ENCODE peak calls at places on chromosomes 3 and 15, in ten cellular contexts. R, Z, X, A, E, H, C, P, M and W are unnamed samples.

GRCh38 chr3:19151171-19151570 is 2.9 kb downstream of the KCNH8 start:
- DNase-seq in R (no peak), C (no peak), Z (no peak), M (no peak), E (no peak), A (no peak), X (no peak), P (no peak), H (no peak), W (no peak)

GRCh38 chr3:118990818-118991560 is 43.7 kb downstream of the IGSF11 start:
- DNase-seq in H (no peak), R (no peak), A (no peak), X (no peak), Z (no peak), P (no peak), M (no peak), C (peak), E (no peak), W (no peak)

GRCh38 chr3:136932518-136932917 is 25.3 kb upstream of the IL20RB start:
- DNase-seq in H (no peak), E (no peak), P (no peak), A (no peak), X (peak), Z (peak), R (no peak), C (no peak), M (no peak), W (no peak)

GRCh38 chr15:88454231-88454630 is 13.0 kb downstream of the MRPL46 start:
- DNase-seq in C (peak), M (no peak), Z (peak), R (no peak), H (no peak), A (no peak), X (peak), P (no peak), E (no peak), W (no peak)

GRCh38 chr15:53808058-53808703 is 48.7 kb upstream of the WDR72 start:
- DNase-seq in E (no peak), P (no peak), Z (peak), H (peak), M (no peak), A (no peak), X (no peak), R (no peak), C (no peak), W (no peak)

GRCh38 chr3:21435871-21436270 is 315.1 kb downstream of the ZNF385D start:
- DNase-seq in C (peak), R (no peak), X (peak), H (no peak), Z (peak), M (no peak), E (peak), A (no peak), P (peak), W (peak)

GRCh38 chr3:151903501-151903991 is 30.1 kb downstream of the SUCNR1 start:
- DNase-seq in R (no peak), H (no peak), M (no peak), X (peak), E (peak), A (no peak), Z (peak), C (peak), P (no peak), W (no peak)

GRCh38 chr15:34365073-34365825 is 1.7 kb downstream of the LPCAT4 start:
- DNase-seq in E (no peak), C (peak), M (no peak), H (no peak), R (no peak), P (no peak), X (no peak), Z (peak), A (no peak), W (no peak)

GRCh38 chr3:171383206-171384018 is 76.8 kb downstream of the TNIK start:
- DNase-seq in H (no peak), Z (peak), P (no peak), E (no peak), X (peak), R (peak), C (peak), A (no peak), M (peak), W (peak)

GRCh38 chr15:101258238-101259144 is 6.6 kb upstream of the CHSY1 start:
- DNase-seq in H (peak), A (no peak), M (peak), C (peak), X (peak), E (no peak), P (no peak), Z (peak), R (no peak), W (no peak)
- H3K4me3 ChIP-seq in H (no peak), A (no peak), M (no peak), C (no peak), X (no peak), E (no peak), P (no peak), Z (no peak), R (no peak), W (no peak)

GRCh38 chr15:78077053-78077859 is at the start of gene TBC1D2B:
- DNase-seq in C (peak), A (peak), R (no peak), M (peak), Z (peak), P (no peak), E (no peak), X (peak), H (peak), W (no peak)
- TF ChIP-seq CTCF in C (no peak), A (no peak), R (no peak), M (no peak), Z (no peak), P (no peak), E (no peak), X (peak), H (no peak), W (no peak)

DNA sequence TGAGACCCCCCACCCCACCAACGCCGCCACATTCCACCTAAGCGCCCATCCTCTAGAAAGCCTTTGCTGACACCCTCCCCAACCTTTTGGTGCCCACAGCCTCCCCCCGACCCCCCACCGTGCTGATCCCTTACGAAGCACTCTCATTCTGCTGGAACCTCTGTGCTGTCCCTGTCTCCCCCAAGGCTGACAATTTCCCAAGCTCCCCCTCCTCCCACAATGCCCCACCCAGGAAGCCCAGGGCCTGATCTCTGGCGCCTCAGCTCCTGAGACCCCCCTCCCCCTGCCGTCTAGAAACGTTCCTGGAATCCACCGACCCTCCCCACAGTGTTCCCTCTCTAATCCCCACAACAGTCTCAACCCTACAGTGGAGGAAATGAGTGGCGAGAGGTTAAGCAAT is 18.4 kb downstream of the MYL3 start:
- DNase-seq in M (no peak), A (no peak), R (no peak), Z (no peak), P (no peak), X (no peak), C (no peak), E (no peak), H (no peak), W (no peak)
- H3K4me3 ChIP-seq in M (peak), A (no peak), R (peak), Z (no peak), P (no peak), X (no peak), C (no peak), E (no peak), H (no peak), W (no peak)

DNA sequence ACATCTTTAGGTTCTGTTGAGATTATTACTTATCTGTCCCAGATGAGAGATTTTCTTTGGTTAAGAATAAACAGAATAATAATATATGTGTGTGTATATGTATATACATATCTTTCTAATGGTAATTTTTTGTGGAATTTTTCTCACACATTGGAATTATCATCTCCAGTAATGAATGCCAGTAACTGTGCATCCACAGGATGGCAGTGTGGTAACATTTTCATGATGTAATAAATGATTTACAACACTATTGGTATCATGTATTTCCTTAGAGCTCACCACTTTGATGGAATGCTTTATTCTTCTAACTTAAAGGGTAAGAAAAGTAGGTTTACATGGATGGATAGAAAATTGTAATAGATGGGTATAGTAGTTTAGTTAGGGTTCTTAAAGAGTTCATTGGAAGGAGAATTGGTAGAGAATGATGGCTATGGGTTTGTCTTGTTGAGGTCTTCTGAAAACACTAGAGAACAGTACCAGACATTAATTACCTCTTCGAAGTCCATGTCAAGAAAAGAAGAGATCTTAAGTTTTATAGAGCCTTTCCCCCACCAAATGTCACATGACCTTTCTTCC is 78.1 kb downstream of the STT3B start:
- DNase-seq in Z (peak), X (peak), E (no peak), R (no peak), C (peak), P (no peak), A (no peak), H (peak), M (peak), W (peak)
- TF ChIP-seq CTCF in Z (peak), X (peak), E (peak), R (peak), C (peak), P (peak), A (no peak), H (peak), M (peak), W (peak)

GRCh38 chr3:60598668-60599067 is 652.6 kb downstream of the FHIT start:
- DNase-seq in X (no peak), M (no peak), Z (no peak), C (no peak), A (no peak), R (no peak), E (no peak), P (no peak), H (no peak), W (no peak)
- H3K4me3 ChIP-seq in X (no peak), M (no peak), Z (no peak), C (no peak), A (no peak), R (no peak), E (no peak), P (no peak), H (no peak), W (no peak)

GRCh38 chr3:141082064-141082463 is 30.9 kb downstream of the SPSB4 start:
- DNase-seq in R (no peak), C (no peak), P (no peak), Z (no peak), A (no peak), H (no peak), E (no peak), X (no peak), M (no peak), W (no peak)
- TF ChIP-seq CTCF in R (no peak), C (no peak), P (no peak), Z (no peak), A (no peak), H (no peak), E (no peak), X (no peak), M (no peak), W (no peak)

GRCh38 chr3:160170409-160171370 is 54.5 kb upstream of the C3orf80 start:
- DNase-seq in R (no peak), X (no peak), M (no peak), P (no peak), H (no peak), Z (no peak), A (no peak), E (no peak), C (no peak), W (no peak)

GRCh38 chr3:160168290-160168689 is 56.9 kb upstream of the C3orf80 start:
- DNase-seq in R (no peak), Z (no peak), A (no peak), H (no peak), C (no peak), E (no peak), M (no peak), X (no peak), P (no peak), W (no peak)

GRCh38 chr3:160163259-160163878 is 61.9 kb upstream of the C3orf80 start:
- DNase-seq in E (peak), R (no peak), P (no peak), M (no peak), C (no peak), X (peak), H (peak), Z (peak), A (no peak), W (no peak)

GRCh38 chr3:160174621-160175020 is 50.6 kb upstream of the C3orf80 start:
- DNase-seq in H (no peak), X (no peak), R (no peak), A (no peak), Z (no peak), P (no peak), C (peak), E (no peak), M (no peak), W (no peak)

DNA sequence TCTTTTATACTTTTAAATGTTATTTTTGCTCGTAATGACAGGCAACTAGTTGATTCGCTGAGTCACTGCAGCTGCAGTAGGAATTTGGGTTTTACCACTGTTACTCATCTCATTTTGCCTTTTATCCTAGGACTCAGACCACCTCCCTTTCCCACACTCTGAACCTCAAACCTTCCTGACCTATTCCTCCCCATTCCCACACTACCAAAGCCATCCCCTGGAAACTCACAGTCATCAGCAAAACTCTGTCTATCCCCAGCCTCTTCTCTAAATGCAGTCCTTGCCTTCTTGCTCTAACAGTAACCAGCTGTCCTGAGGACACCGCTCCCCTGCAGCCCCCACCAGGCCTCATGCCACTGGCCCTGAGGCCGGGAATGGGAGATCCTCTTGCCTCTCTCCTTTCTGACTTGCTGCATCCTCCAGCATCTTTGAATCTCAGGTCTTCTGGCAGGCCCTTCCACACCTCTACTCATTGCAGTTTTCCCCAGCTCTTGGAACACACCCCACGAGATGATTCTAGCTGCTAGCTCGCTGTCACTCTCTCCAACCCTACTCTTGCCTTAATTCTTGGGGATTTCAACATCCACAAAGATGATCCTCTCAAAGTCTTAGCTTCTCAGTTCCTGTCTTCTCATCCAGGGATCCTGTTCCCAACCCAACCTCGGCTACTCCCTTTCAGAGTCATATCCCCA is 55.9 kb upstream of the C3orf80 start:
- DNase-seq in A (no peak), X (peak), H (no peak), P (peak), C (peak), M (no peak), Z (peak), R (no peak), E (peak), W (peak)
- H3K4me3 ChIP-seq in A (no peak), X (no peak), H (no peak), P (no peak), C (no peak), M (no peak), Z (no peak), R (no peak), E (no peak), W (no peak)